ENCODE peak calls at places on chromosomes 6 and 20, in six cellular contexts. N, C, S, E, J and P are unnamed samples. For H4K20me1, the result is how much of the 10 kb centered on the place peaks cover.

GRCh38 chr20:57763235-57763595 is 53.4 kb upstream of the PMEPA1 start:
- DNase-seq in C (no peak), E (no peak), N (no peak), J (no peak), S (no peak), P (no peak)

GRCh38 chr6:21137708-21138358 is 455.7 kb upstream of the SOX4 start:
- DNase-seq in E (peak), J (no peak), N (no peak), S (no peak), C (peak), P (no peak)

GRCh38 chr20:64153410-64153809 is 10.8 kb upstream of the MYT1 start:
- DNase-seq in N (no peak), E (no peak), C (no peak), S (no peak), J (no peak), P (no peak)

GRCh38 chr6:42429836-42430235 is 21.9 kb downstream of the TRERF1 start:
- DNase-seq in J (no peak), S (no peak), N (no peak), C (no peak), E (no peak), P (no peak)

GRCh38 chr6:134589512-134589911 is 271.6 kb upstream of the SGK1 start:
- DNase-seq in J (no peak), S (no peak), N (peak), E (peak), C (peak), P (no peak)

GRCh38 chr20:37421988-37422387 is 76.0 kb downstream of the SRC start:
- DNase-seq in S (no peak), J (peak), N (no peak), C (no peak), E (no peak), P (no peak)

GRCh38 chr6:25068866-25069265 is 133.1 kb upstream of the RIPOR2 start:
- DNase-seq in S (no peak), J (no peak), C (no peak), E (no peak), N (no peak), P (no peak)

GRCh38 chr20:37552415-37552814 is 24.7 kb upstream of the BLCAP start:
- DNase-seq in J (no peak), N (no peak), E (peak), S (no peak), C (no peak), P (no peak)

GRCh38 chr20:63500902-63501817 is 2.3 kb upstream of the EEF1A2 start:
- DNase-seq in S (no peak), C (no peak), J (no peak), N (no peak), E (no peak), P (no peak)

GRCh38 chr6:146990821-146991798 is 213.1 kb upstream of the STXBP5 start:
- DNase-seq in E (peak), N (no peak), C (peak), J (no peak), S (peak), P (no peak)

GRCh38 chr6:149334201-149334600 is 16.7 kb downstream of the TAB2 start:
- DNase-seq in J (no peak), N (no peak), E (peak), C (peak), S (no peak), P (no peak)

GRCh38 chr20:32467506-32468312 is 109.6 kb downstream of the ASXL1 start:
- DNase-seq in E (no peak), S (no peak), N (no peak), C (no peak), J (no peak), P (no peak)
- H4K20me1 ChIP-seq in E (under half), S (under half), N (under half), C (under half), J (half or more), P (under half)

GRCh38 chr6:43782764-43783513 is 12.9 kb downstream of the VEGFA start:
- DNase-seq in S (no peak), C (no peak), J (no peak), E (no peak), N (no peak), P (no peak)

GRCh38 chr6:43786664-43787329 is 16.8 kb downstream of the VEGFA start:
- DNase-seq in N (no peak), C (no peak), S (no peak), E (peak), J (no peak), P (no peak)

GRCh38 chr6:43784049-43784855 is 14.2 kb downstream of the VEGFA start:
- DNase-seq in J (no peak), S (no peak), N (no peak), E (no peak), C (no peak), P (no peak)

GRCh38 chr6:43785904-43786303 is 15.9 kb downstream of the VEGFA start:
- DNase-seq in S (no peak), E (no peak), J (no peak), C (no peak), N (no peak), P (no peak)

GRCh38 chr6:43785220-43785752 is 15.3 kb downstream of the VEGFA start:
- DNase-seq in C (no peak), J (no peak), N (no peak), S (no peak), E (no peak), P (no peak)
- H4K20me1 ChIP-seq in C (under half), J (under half), N (half or more), S (half or more), E (half or more), P (under half)

GRCh38 chr20:62044671-62045070 is 21.0 kb downstream of the TAF4 start:
- DNase-seq in C (no peak), E (no peak), S (no peak), N (no peak), J (no peak), P (no peak)
- H4K20me1 ChIP-seq in C (under half), E (half or more), S (under half), N (half or more), J (half or more), P (under half)

GRCh38 chr6:129696843-129697242 is 13.1 kb downstream of the ARHGAP18 start:
- DNase-seq in E (no peak), S (no peak), N (no peak), C (no peak), J (no peak), P (no peak)
- H4K20me1 ChIP-seq in E (under half), S (under half), N (under half), C (under half), J (under half), P (under half)

GRCh38 chr20:61609461-61609860 is 357.4 kb downstream of the CDH4 start:
- DNase-seq in E (no peak), C (no peak), S (no peak), N (no peak), J (no peak), P (no peak)
- H4K20me1 ChIP-seq in E (under half), C (under half), S (under half), N (under half), J (under half), P (under half)